ENCODE peak calls at places on chromosomes 5 and 9, in four cellular contexts. Y is HFF-Myc; E is cardiac fibroblast; D is stimulated activated CD4-positive, alpha-beta T cell treated with anti-CD3 and anti-CD28 coated beads, Interleukin-12 subunit alpha, Interleukin-12 subunit beta, amount 100 ng/mL, for 48 hours. V is an unnamed sample.

GRCh38 chr5:1547236-1547635 is 23.5 kb upstream of the LPCAT1 start:
- DNase-seq in D (no peak), Y (no peak), E (no peak), V (no peak)

GRCh38 chr5:38032149-38032548 is 192.3 kb upstream of the GDNF start:
- DNase-seq in Y (no peak), E (no peak), D (no peak), V (no peak)

GRCh38 chr5:84382363-84383295 is 2.1 kb downstream of the EDIL3 start:
- DNase-seq in D (no peak), Y (no peak), E (peak), V (no peak)

GRCh38 chr5:9034671-9035070 is 511.2 kb downstream of the SEMA5A start:
- DNase-seq in E (peak), D (no peak), Y (peak), V (no peak)

GRCh38 chr9:111598730-111599091 is 736 bp downstream of the PTGR1 start:
- DNase-seq in Y (no peak), D (no peak), E (peak), V (no peak)

GRCh38 chr9:86460211-86461002 is 106.2 kb upstream of the TUT7 start:
- DNase-seq in D (no peak), Y (no peak), E (peak), V (no peak)

GRCh38 chr9:121298689-121299112 is 30.7 kb downstream of the GSN start:
- DNase-seq in D (no peak), E (peak), Y (no peak), V (no peak)

GRCh38 chr5:159163027-159163699 is 46.2 kb downstream of the RNF145 start:
- DNase-seq in E (no peak), Y (peak), D (no peak), V (no peak)

GRCh38 chr5:94159144-94159543 is 417.7 kb upstream of the POU5F2 start:
- DNase-seq in E (no peak), Y (no peak), D (no peak), V (no peak)

GRCh38 chr9:113317777-113318176 is 14.6 kb upstream of the RNF183 start:
- DNase-seq in Y (no peak), D (no peak), E (peak), V (no peak)

GRCh38 chr5:164504141-164504772 is 998.8 kb downstream of the MAT2B start:
- DNase-seq in D (no peak), Y (peak), E (peak), V (peak)

GRCh38 chr5:159768243-159768642 is 148.0 kb upstream of the ADRA1B start:
- DNase-seq in D (no peak), E (peak), Y (no peak), V (no peak)

GRCh38 chr9:121173501-121173900 is 28.2 kb downstream of the RAB14 start:
- DNase-seq in Y (no peak), D (no peak), E (no peak), V (no peak)